ENCODE peak calls at places on chromosome 16, in nine cellular contexts. One of them, this sample, is unnamed.

GRCh38 chr16:11319529-11320146 is 25.6 kb upstream of the RMI2 start:
- DNase-seq in hypothalamus: no peak
- DNase-seq in mucosa of descending colon: no peak
- DNase-seq in right cardiac atrium: no peak
- DNase-seq in DMS 273 treated with DMSO at 0.1 percent for 48 hours: no peak
- DNase-seq in GM23248: peak; percentile 55
- DNase-seq in ELR: no peak
- DNase-seq in left ventricle myocardium superior: no peak
- DNase-seq in CD8-positive, alpha-beta memory T cell: no peak
- DNase-seq in this sample: no peak

GRCh38 chr16:2514333-2515179 is 804 bp downstream of the ATP6V0C start:
- DNase-seq in hypothalamus: no peak
- DNase-seq in mucosa of descending colon: peak; percentile 78
- DNase-seq in right cardiac atrium: peak; percentile 41
- DNase-seq in DMS 273 treated with DMSO at 0.1 percent for 48 hours: no peak
- DNase-seq in GM23248: peak; percentile 60
- DNase-seq in ELR: peak; percentile 23
- DNase-seq in left ventricle myocardium superior: no peak
- DNase-seq in CD8-positive, alpha-beta memory T cell: peak; percentile 55
- DNase-seq in this sample: no peak

GRCh38 chr16:12158428-12158827 is 181.9 kb downstream of the SNX29 start:
- DNase-seq in hypothalamus: no peak
- DNase-seq in mucosa of descending colon: no peak
- DNase-seq in right cardiac atrium: no peak
- DNase-seq in DMS 273 treated with DMSO at 0.1 percent for 48 hours: no peak
- DNase-seq in GM23248: peak; percentile 98
- DNase-seq in ELR: peak; percentile 93
- DNase-seq in left ventricle myocardium superior: no peak
- DNase-seq in CD8-positive, alpha-beta memory T cell: no peak
- DNase-seq in this sample: no peak

GRCh38 chr16:3814755-3815154 is 65.8 kb downstream of the CREBBP start:
- DNase-seq in hypothalamus: no peak
- DNase-seq in mucosa of descending colon: no peak
- DNase-seq in right cardiac atrium: no peak
- DNase-seq in DMS 273 treated with DMSO at 0.1 percent for 48 hours: no peak
- DNase-seq in GM23248: no peak
- DNase-seq in ELR: no peak
- DNase-seq in left ventricle myocardium superior: no peak
- DNase-seq in CD8-positive, alpha-beta memory T cell: no peak
- DNase-seq in this sample: no peak

GRCh38 chr16:89828199-89828869 is at the start of gene SPIRE2:
- DNase-seq in hypothalamus: peak; percentile 57
- DNase-seq in mucosa of descending colon: peak; percentile 76
- DNase-seq in right cardiac atrium: peak; percentile 78
- DNase-seq in DMS 273 treated with DMSO at 0.1 percent for 48 hours: no peak
- DNase-seq in GM23248: peak; percentile 91
- DNase-seq in ELR: peak; percentile 82
- DNase-seq in left ventricle myocardium superior: peak; percentile 88
- DNase-seq in CD8-positive, alpha-beta memory T cell: peak; percentile 60
- DNase-seq in this sample: peak; percentile 68

GRCh38 chr16:66553223-66553622 is 847 bp downstream of the CKLF start:
- DNase-seq in hypothalamus: no peak
- DNase-seq in mucosa of descending colon: no peak
- DNase-seq in right cardiac atrium: no peak
- DNase-seq in DMS 273 treated with DMSO at 0.1 percent for 48 hours: no peak
- DNase-seq in GM23248: peak; percentile 30
- DNase-seq in ELR: peak; percentile 15
- DNase-seq in left ventricle myocardium superior: no peak
- DNase-seq in CD8-positive, alpha-beta memory T cell: no peak
- DNase-seq in this sample: no peak

GRCh38 chr16:76444823-76445222 is 167.6 kb downstream of the CNTNAP4 start:
- DNase-seq in hypothalamus: no peak
- DNase-seq in mucosa of descending colon: no peak
- DNase-seq in right cardiac atrium: no peak
- DNase-seq in DMS 273 treated with DMSO at 0.1 percent for 48 hours: no peak
- DNase-seq in GM23248: no peak
- DNase-seq in ELR: no peak
- DNase-seq in left ventricle myocardium superior: no peak
- DNase-seq in CD8-positive, alpha-beta memory T cell: no peak
- DNase-seq in this sample: no peak

GRCh38 chr16:11090947-11091785 is 146.8 kb downstream of the CLEC16A start:
- DNase-seq in hypothalamus: no peak
- DNase-seq in mucosa of descending colon: no peak
- DNase-seq in right cardiac atrium: no peak
- DNase-seq in DMS 273 treated with DMSO at 0.1 percent for 48 hours: no peak
- DNase-seq in GM23248: no peak
- DNase-seq in ELR: no peak
- DNase-seq in left ventricle myocardium superior: no peak
- DNase-seq in CD8-positive, alpha-beta memory T cell: no peak
- DNase-seq in this sample: no peak

GRCh38 chr16:78844682-78845081 is 745.2 kb downstream of the WWOX start:
- DNase-seq in hypothalamus: no peak
- DNase-seq in mucosa of descending colon: no peak
- DNase-seq in right cardiac atrium: no peak
- DNase-seq in DMS 273 treated with DMSO at 0.1 percent for 48 hours: no peak
- DNase-seq in GM23248: no peak
- DNase-seq in ELR: no peak
- DNase-seq in left ventricle myocardium superior: peak; percentile 32
- DNase-seq in CD8-positive, alpha-beta memory T cell: no peak
- DNase-seq in this sample: peak; percentile 9

GRCh38 chr16:66489818-66490217 is 60.1 kb downstream of the TK2 start:
- DNase-seq in hypothalamus: no peak
- DNase-seq in mucosa of descending colon: no peak
- DNase-seq in right cardiac atrium: no peak
- DNase-seq in DMS 273 treated with DMSO at 0.1 percent for 48 hours: no peak
- DNase-seq in GM23248: no peak
- DNase-seq in ELR: no peak
- DNase-seq in left ventricle myocardium superior: peak; percentile 16
- DNase-seq in CD8-positive, alpha-beta memory T cell: no peak
- DNase-seq in this sample: no peak

GRCh38 chr16:86509759-86510464 is 415 bp upstream of the FOXF1 start:
- DNase-seq in hypothalamus: no peak
- DNase-seq in mucosa of descending colon: peak; percentile 71
- DNase-seq in right cardiac atrium: no peak
- DNase-seq in DMS 273 treated with DMSO at 0.1 percent for 48 hours: no peak
- DNase-seq in GM23248: peak; percentile 75
- DNase-seq in ELR: peak; percentile 93
- DNase-seq in left ventricle myocardium superior: peak; percentile 57
- DNase-seq in CD8-positive, alpha-beta memory T cell: no peak
- DNase-seq in this sample: no peak

GRCh38 chr16:62077998-62078397 is 41.8 kb upstream of the CDH8 start:
- DNase-seq in hypothalamus: no peak
- DNase-seq in mucosa of descending colon: no peak
- DNase-seq in right cardiac atrium: no peak
- DNase-seq in DMS 273 treated with DMSO at 0.1 percent for 48 hours: no peak
- DNase-seq in GM23248: peak; percentile 4
- DNase-seq in ELR: no peak
- DNase-seq in left ventricle myocardium superior: no peak
- DNase-seq in CD8-positive, alpha-beta memory T cell: no peak
- DNase-seq in this sample: peak; percentile 14

GRCh38 chr16:85003723-85004586 is 7.4 kb downstream of the ZDHHC7 start:
- DNase-seq in hypothalamus: no peak
- DNase-seq in mucosa of descending colon: no peak
- DNase-seq in right cardiac atrium: no peak
- DNase-seq in DMS 273 treated with DMSO at 0.1 percent for 48 hours: no peak
- DNase-seq in GM23248: no peak
- DNase-seq in ELR: no peak
- DNase-seq in left ventricle myocardium superior: no peak
- DNase-seq in CD8-positive, alpha-beta memory T cell: no peak
- DNase-seq in this sample: no peak

GRCh38 chr16:10982430-10983174 is 38.2 kb downstream of the CLEC16A start:
- DNase-seq in hypothalamus: no peak
- DNase-seq in mucosa of descending colon: no peak
- DNase-seq in right cardiac atrium: peak; percentile 32
- DNase-seq in DMS 273 treated with DMSO at 0.1 percent for 48 hours: no peak
- DNase-seq in GM23248: no peak
- DNase-seq in ELR: no peak
- DNase-seq in left ventricle myocardium superior: peak; percentile 52
- DNase-seq in CD8-positive, alpha-beta memory T cell: no peak
- DNase-seq in this sample: no peak

GRCh38 chr16:22633280-22633679 is 122.6 kb downstream of the NPIPB5 start:
- DNase-seq in hypothalamus: no peak
- DNase-seq in mucosa of descending colon: no peak
- DNase-seq in right cardiac atrium: no peak
- DNase-seq in DMS 273 treated with DMSO at 0.1 percent for 48 hours: no peak
- DNase-seq in GM23248: no peak
- DNase-seq in ELR: no peak
- DNase-seq in left ventricle myocardium superior: no peak
- DNase-seq in CD8-positive, alpha-beta memory T cell: no peak
- DNase-seq in this sample: no peak

GRCh38 chr16:57093845-57094564 is 1.6 kb downstream of the CPNE2 start:
- DNase-seq in hypothalamus: no peak
- DNase-seq in mucosa of descending colon: peak; percentile 79
- DNase-seq in right cardiac atrium: peak; percentile 42
- DNase-seq in DMS 273 treated with DMSO at 0.1 percent for 48 hours: no peak
- DNase-seq in GM23248: no peak
- DNase-seq in ELR: no peak
- DNase-seq in left ventricle myocardium superior: peak; percentile 36
- DNase-seq in CD8-positive, alpha-beta memory T cell: no peak
- DNase-seq in this sample: no peak

GRCh38 chr16:55488306-55488705 is 9.3 kb downstream of the MMP2 start:
- DNase-seq in hypothalamus: no peak
- DNase-seq in mucosa of descending colon: no peak
- DNase-seq in right cardiac atrium: no peak
- DNase-seq in DMS 273 treated with DMSO at 0.1 percent for 48 hours: no peak
- DNase-seq in GM23248: peak; percentile 72
- DNase-seq in ELR: no peak
- DNase-seq in left ventricle myocardium superior: no peak
- DNase-seq in CD8-positive, alpha-beta memory T cell: no peak
- DNase-seq in this sample: no peak

GRCh38 chr16:50255538-50255937 is 10.8 kb upstream of the ADCY7 start:
- DNase-seq in hypothalamus: no peak
- DNase-seq in mucosa of descending colon: no peak
- DNase-seq in right cardiac atrium: no peak
- DNase-seq in DMS 273 treated with DMSO at 0.1 percent for 48 hours: no peak
- DNase-seq in GM23248: no peak
- DNase-seq in ELR: no peak
- DNase-seq in left ventricle myocardium superior: no peak
- DNase-seq in CD8-positive, alpha-beta memory T cell: no peak
- DNase-seq in this sample: no peak

GRCh38 chr16:88737298-88738166 is 31.2 kb downstream of the CTU2 start:
- DNase-seq in hypothalamus: peak; percentile 45
- DNase-seq in mucosa of descending colon: peak; percentile 90
- DNase-seq in right cardiac atrium: peak; percentile 72
- DNase-seq in DMS 273 treated with DMSO at 0.1 percent for 48 hours: no peak
- DNase-seq in GM23248: peak; percentile 80
- DNase-seq in ELR: peak; percentile 84
- DNase-seq in left ventricle myocardium superior: peak; percentile 86
- DNase-seq in CD8-positive, alpha-beta memory T cell: peak; percentile 75
- DNase-seq in this sample: peak; percentile 57

GRCh38 chr16:82767198-82767597 is 140.4 kb downstream of the CDH13 start:
- DNase-seq in hypothalamus: no peak
- DNase-seq in mucosa of descending colon: no peak
- DNase-seq in right cardiac atrium: no peak
- DNase-seq in DMS 273 treated with DMSO at 0.1 percent for 48 hours: no peak
- DNase-seq in GM23248: no peak
- DNase-seq in ELR: no peak
- DNase-seq in left ventricle myocardium superior: no peak
- DNase-seq in CD8-positive, alpha-beta memory T cell: no peak
- DNase-seq in this sample: no peak